ENCODE peak calls at places on chromosomes 6 and 20, in six cellular contexts. One of them, this sample, is unnamed. For H3K4me1, the result is how much of the 10 kb centered on the place peaks cover.

GRCh38 chr6:14754636-14755513 is 491.0 kb upstream of the JARID2 start:
- DNase-seq in hepatocyte: no peak
- DNase-seq in ovary: no peak
- DNase-seq in A549: no peak
- DNase-seq in IMR-90: no peak
- DNase-seq in PC-3: no peak
- DNase-seq in this sample: no peak

GRCh38 chr20:11274137-11274536 is 600.3 kb upstream of the JAG1 start:
- DNase-seq in PC-3: peak
- DNase-seq in ovary: peak
- DNase-seq in A549: peak
- DNase-seq in IMR-90: peak
- DNase-seq in hepatocyte: peak
- DNase-seq in this sample: peak

GRCh38 chr6:85015396-85015990 is 251.1 kb upstream of the TBX18 start:
- DNase-seq in PC-3: peak
- DNase-seq in hepatocyte: peak
- DNase-seq in A549: peak
- DNase-seq in ovary: peak
- DNase-seq in IMR-90: peak
- DNase-seq in this sample: no peak

GRCh38 chr6:166097914-166098522 is 69.6 kb downstream of the TBXT start:
- DNase-seq in hepatocyte: peak
- DNase-seq in IMR-90: peak
- DNase-seq in A549: peak
- DNase-seq in ovary: peak
- DNase-seq in PC-3: peak
- DNase-seq in this sample: no peak

GRCh38 chr20:37913563-37914366 is 10.8 kb downstream of the VSTM2L start:
- DNase-seq in A549: no peak
- DNase-seq in ovary: no peak
- DNase-seq in hepatocyte: no peak
- DNase-seq in PC-3: no peak
- DNase-seq in IMR-90: no peak
- DNase-seq in this sample: no peak

GRCh38 chr6:162306616-162307015 is 420.9 kb downstream of the PRKN start:
- DNase-seq in hepatocyte: no peak
- DNase-seq in ovary: no peak
- DNase-seq in IMR-90: no peak
- DNase-seq in PC-3: no peak
- DNase-seq in A549: no peak
- DNase-seq in this sample: no peak

GRCh38 chr6:153001767-153002612 is 519 bp downstream of the MTRF1L start:
- DNase-seq in PC-3: no peak
- DNase-seq in hepatocyte: peak
- DNase-seq in A549: no peak
- DNase-seq in IMR-90: no peak
- DNase-seq in ovary: no peak
- DNase-seq in this sample: no peak

GRCh38 chr20:52048365-52048764 is 143.2 kb downstream of the ZFP64 start:
- DNase-seq in IMR-90: no peak
- DNase-seq in ovary: no peak
- DNase-seq in PC-3: no peak
- DNase-seq in hepatocyte: no peak
- DNase-seq in A549: no peak
- DNase-seq in this sample: no peak

GRCh38 chr6:12032783-12033573 is 20.9 kb downstream of the HIVEP1 start:
- DNase-seq in ovary: no peak
- DNase-seq in hepatocyte: no peak
- DNase-seq in A549: no peak
- DNase-seq in IMR-90: no peak
- DNase-seq in PC-3: no peak
- DNase-seq in this sample: no peak

DNA sequence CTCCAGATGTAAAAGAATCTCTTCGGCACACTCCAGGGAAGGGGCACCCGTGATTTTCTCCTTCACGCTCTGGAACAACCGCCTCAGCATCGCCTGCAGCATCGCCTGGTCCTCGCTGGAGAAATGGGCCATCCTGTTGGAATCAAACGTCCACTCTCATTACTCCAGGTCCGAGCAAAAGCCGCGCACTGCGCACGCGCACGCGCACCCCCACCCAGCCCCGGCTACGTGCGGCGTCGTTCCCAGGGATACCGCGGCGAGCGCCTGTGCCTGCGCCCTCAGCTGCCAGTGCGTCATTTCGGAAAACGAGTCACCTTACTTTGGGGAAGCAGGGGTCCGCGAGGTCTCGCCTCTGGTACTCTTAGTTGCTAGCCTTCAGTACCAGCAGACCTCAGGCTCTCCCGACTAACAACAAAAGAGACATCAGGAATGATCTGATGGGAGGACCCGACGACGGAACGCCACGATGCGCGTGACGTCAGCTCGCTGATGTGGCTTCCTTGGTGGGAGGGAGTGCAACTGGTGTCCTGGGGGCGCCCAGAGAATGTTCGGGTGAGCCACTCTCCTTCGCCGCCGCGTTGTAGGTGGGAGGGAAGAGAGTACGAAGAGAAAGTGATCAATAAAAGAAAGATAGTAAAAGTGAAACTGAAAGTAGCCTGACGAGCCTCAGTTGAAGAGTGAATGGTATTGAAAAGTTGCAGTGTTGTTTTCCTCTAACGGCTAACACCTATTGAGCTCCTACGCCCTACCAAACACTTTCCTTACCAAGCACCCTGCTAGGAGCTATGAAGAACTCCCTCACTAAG is at the start of gene TBC1D32:
- DNase-seq in ovary: peak
- DNase-seq in IMR-90: peak
- DNase-seq in A549: peak
- DNase-seq in PC-3: peak
- DNase-seq in hepatocyte: peak
- DNase-seq in this sample: peak
- TF ChIP-seq CTCF in ovary: no peak
- TF ChIP-seq CTCF in IMR-90: no peak
- TF ChIP-seq CTCF in A549: no peak
- TF ChIP-seq CTCF in PC-3: no peak
- TF ChIP-seq CTCF in hepatocyte: no peak
- TF ChIP-seq CTCF in this sample: no peak

GRCh38 chr6:44222987-44223470 is 366 bp upstream of the SLC29A1 start:
- DNase-seq in ovary: no peak
- DNase-seq in hepatocyte: no peak
- DNase-seq in PC-3: peak
- DNase-seq in A549: peak
- DNase-seq in IMR-90: no peak
- DNase-seq in this sample: no peak
- H3K4me1 ChIP-seq in ovary: under half
- H3K4me1 ChIP-seq in hepatocyte: half or more
- H3K4me1 ChIP-seq in PC-3: under half
- H3K4me1 ChIP-seq in A549: half or more
- H3K4me1 ChIP-seq in IMR-90: under half
- H3K4me1 ChIP-seq in this sample: under half

GRCh38 chr6:13638626-13639025 is 23.5 kb downstream of the NOL7 start:
- DNase-seq in hepatocyte: no peak
- DNase-seq in ovary: no peak
- DNase-seq in PC-3: no peak
- DNase-seq in IMR-90: no peak
- DNase-seq in A549: no peak
- DNase-seq in this sample: no peak
- H3K27ac ChIP-seq in hepatocyte: no peak
- H3K27ac ChIP-seq in ovary: no peak
- H3K27ac ChIP-seq in PC-3: no peak
- H3K27ac ChIP-seq in IMR-90: no peak
- H3K27ac ChIP-seq in A549: no peak
- H3K27ac ChIP-seq in this sample: no peak

DNA sequence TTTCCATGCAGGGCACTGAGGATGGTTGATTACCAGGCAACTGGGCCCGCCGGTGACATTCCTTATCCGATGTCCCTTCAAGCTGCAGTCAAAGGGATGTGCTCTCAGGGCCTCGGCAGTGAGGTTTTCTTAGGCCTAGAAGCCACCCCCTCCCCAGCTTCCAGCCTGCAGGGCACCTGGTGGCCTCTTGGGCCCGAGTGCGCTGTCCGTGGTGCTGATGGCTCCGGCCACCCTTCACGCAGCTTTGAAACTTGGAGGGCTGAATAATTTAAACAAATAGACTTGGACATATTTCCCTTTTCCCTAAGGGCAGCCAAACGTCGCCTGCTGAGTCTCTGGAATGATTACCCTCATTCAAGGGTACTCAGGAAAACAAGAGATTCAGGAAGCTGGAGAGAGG is 8.9 kb upstream of the MLN start:
- DNase-seq in IMR-90: peak
- DNase-seq in ovary: no peak
- DNase-seq in A549: peak
- DNase-seq in hepatocyte: peak
- DNase-seq in PC-3: peak
- DNase-seq in this sample: no peak
- TF ChIP-seq CTCF in IMR-90: peak
- TF ChIP-seq CTCF in ovary: no peak
- TF ChIP-seq CTCF in A549: no peak
- TF ChIP-seq CTCF in hepatocyte: no peak
- TF ChIP-seq CTCF in PC-3: no peak
- TF ChIP-seq CTCF in this sample: peak